ENCODE peak calls at places on chromosomes 4 and X, in four cellular contexts. R is CD8-positive, alpha-beta T cell; W is tibial artery; N is adrenal gland. D is an unnamed sample.

GRCh38 chr4:88526221-88526815 is 2.7 kb upstream of the PYURF start:
- DNase-seq in R (no peak), W (no peak), N (no peak), D (no peak)

GRCh38 chrX:123924181-123924580 is 37.3 kb upstream of the STAG2 start:
- DNase-seq in R (no peak), W (no peak), N (no peak), D (no peak)

GRCh38 chr4:15868065-15868464 is 70.5 kb downstream of the FGFBP1 start:
- DNase-seq in R (no peak), W (peak; percentile 53), N (no peak), D (no peak)

GRCh38 chr4:1348014-1348513 is 1.1 kb downstream of the UVSSA start:
- DNase-seq in R (no peak), W (no peak), N (no peak), D (no peak)

GRCh38 chr4:29423836-29424721 is 1296.1 kb upstream of the PCDH7 start:
- DNase-seq in R (no peak), W (no peak), N (no peak), D (no peak)

GRCh38 chrX:17592117-17592516 is 145.2 kb upstream of the SCML1 start:
- DNase-seq in R (no peak), W (no peak), N (no peak), D (no peak)

GRCh38 chrX:53695901-53696300 is 9.4 kb upstream of the HUWE1 start:
- DNase-seq in R (no peak), W (no peak), N (no peak), D (no peak)

GRCh38 chr4:101288365-101289145 is 58.8 kb downstream of the PPP3CA start:
- DNase-seq in R (no peak), W (no peak), N (no peak), D (no peak)

GRCh38 chr4:187826725-187827124 is 168.8 kb upstream of the ZFP42 start:
- DNase-seq in R (no peak), W (no peak), N (no peak), D (no peak)

GRCh38 chr4:142845293-142846070 is 619 bp downstream of the INPP4B start:
- DNase-seq in R (no peak), W (no peak), N (peak; percentile 21), D (no peak)

GRCh38 chr4:15653864-15654391 is 1.2 kb downstream of the FBXL5 start:
- DNase-seq in R (no peak), W (no peak), N (no peak), D (no peak)

GRCh38 chrX:57772637-57773036 is 92.6 kb upstream of the NLRP2B start:
- DNase-seq in R (no peak), W (no peak), N (no peak), D (no peak)

GRCh38 chr4:139556735-139557505 is 901 bp upstream of the SETD7 start:
- DNase-seq in R (peak; percentile 35), W (peak; percentile 57), N (peak; percentile 69), D (peak; percentile 58)

GRCh38 chrX:118254611-118255010 is 91.3 kb upstream of the WDR44 start:
- DNase-seq in R (peak; percentile 33), W (peak; percentile 64), N (peak; percentile 79), D (peak; percentile 3)

GRCh38 chrX:21770631-21771321 is 12.9 kb upstream of the SMPX start:
- DNase-seq in R (no peak), W (no peak), N (no peak), D (no peak)

GRCh38 chr4:150582881-150583286 is 933 bp downstream of the MAB21L2 start:
- DNase-seq in R (no peak), W (no peak), N (no peak), D (no peak)

GRCh38 chr4:150583287-150584197 is 1.6 kb downstream of the MAB21L2 start:
- DNase-seq in R (no peak), W (no peak), N (peak; percentile 30), D (peak; percentile 13)

GRCh38 chr4:150581206-150581605 is 745 bp upstream of the MAB21L2 start:
- DNase-seq in R (no peak), W (no peak), N (no peak), D (no peak)

GRCh38 chr4:150581611-150582010 is 340 bp upstream of the MAB21L2 start:
- DNase-seq in R (no peak), W (no peak), N (no peak), D (no peak)

GRCh38 chr4:150582101-150582565 is at the start of gene MAB21L2:
- DNase-seq in R (no peak), W (no peak), N (no peak), D (no peak)
- H3K4me3 ChIP-seq in R (no peak within 1 kb of the TSS), W (peak within 1 kb of the TSS; percentile 50), N (no peak within 1 kb of the TSS), D (peak within 1 kb of the TSS; percentile 37)

DNA sequence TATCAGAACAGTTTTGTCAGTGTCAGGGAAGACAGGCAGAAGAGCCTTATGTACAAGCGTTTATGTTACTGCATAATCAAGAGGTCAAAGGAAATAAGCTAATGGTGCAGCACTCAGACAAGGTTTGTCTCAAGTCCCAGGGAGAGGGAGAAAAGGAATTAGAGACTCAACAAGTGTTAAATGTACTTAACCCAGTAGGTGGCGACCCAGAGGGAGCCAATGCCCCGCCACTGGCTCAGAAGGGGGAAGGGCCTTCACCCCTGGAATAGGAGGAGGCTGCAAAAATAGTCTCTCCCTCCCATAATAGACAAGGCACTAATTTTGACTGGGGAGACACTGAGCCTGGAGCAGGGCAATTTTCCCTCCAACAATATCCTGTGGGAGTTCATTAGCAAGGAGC is 14.1 kb upstream of the PAPSS1 start:
- DNase-seq in R (no peak), W (no peak), N (no peak), D (no peak)
- TF ChIP-seq CTCF in R (no peak), W (no peak), N (no peak), D (no peak)

GRCh38 chr4:77185681-77186080 is 28.7 kb downstream of the CCNG2 start:
- DNase-seq in R (no peak), W (no peak), N (no peak), D (no peak)

GRCh38 chr4:77184961-77185360 is 28.0 kb downstream of the CCNG2 start:
- DNase-seq in R (no peak), W (no peak), N (no peak), D (no peak)

GRCh38 chr4:77188498-77189187 is 31.6 kb downstream of the CCNG2 start:
- DNase-seq in R (no peak), W (no peak), N (no peak), D (no peak)

GRCh38 chr4:77190053-77190452 is 33.0 kb downstream of the CCNG2 start:
- DNase-seq in R (no peak), W (no peak), N (no peak), D (no peak)

DNA sequence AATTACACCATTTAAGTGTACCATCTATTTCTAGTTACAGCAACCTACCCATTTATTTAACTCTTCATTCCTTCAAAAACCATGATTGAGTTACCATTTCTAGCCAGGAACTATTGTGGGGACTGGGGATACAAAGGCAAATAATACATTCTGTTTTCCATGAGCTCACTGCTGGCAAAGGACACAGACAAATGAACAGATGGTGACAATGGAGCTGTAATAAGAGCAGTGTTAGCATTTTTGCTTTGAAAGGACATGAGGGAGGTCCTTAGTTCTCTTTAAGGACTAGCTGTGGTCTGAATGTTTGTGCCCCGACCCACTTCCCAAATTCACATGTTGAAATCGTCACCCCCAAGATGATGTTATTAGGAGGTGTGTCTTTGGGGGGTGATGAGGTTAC is 30.2 kb downstream of the CCNG2 start:
- DNase-seq in R (no peak), W (no peak), N (no peak), D (no peak)
- H3K27ac ChIP-seq in R (no peak overlapping the region), W (no peak overlapping the region), N (no peak overlapping the region), D (no peak overlapping the region)

GRCh38 chrX:44253573-44253942 is 89.9 kb downstream of the EFHC2 start:
- DNase-seq in R (no peak), W (no peak), N (no peak), D (no peak)
- H3K4me3 ChIP-seq in R (peak overlapping the region; percentile 31), W (peak overlapping the region; percentile 29), N (no peak overlapping the region), D (no peak overlapping the region)

D was measured in gastrocnemius medialis.